ENCODE peak calls at places on chromosomes 3 and 15, in ten cellular contexts. L is T47D; W is brain microvascular endothelial cell; B is activated B cell treated with CpG ODN at 0.5 μM for 24 hours; M is mammary epithelial cell; R is heart right ventricle; N is Kasumi-1; O is neural progenitor cell; E is CD4-positive, alpha-beta T cell; A is hippocampal formation. I is an unnamed sample.

GRCh38 chr3:171429635-171430034 is 30.6 kb downstream of the TNIK start:
- DNase-seq in L (no peak), W (no peak), B (no peak), M (no peak), R (no peak), N (no peak), O (no peak), E (no peak), A (no peak), I (no peak)

GRCh38 chr3:15527031-15527459 is 5.5 kb upstream of the COLQ start:
- DNase-seq in L (no peak), W (no peak), B (no peak), M (no peak), R (no peak), N (no peak), O (peak), E (no peak), A (no peak), I (no peak)

GRCh38 chr3:196377321-196377720 is 39.1 kb upstream of the TM4SF19 start:
- DNase-seq in L (no peak), W (no peak), B (no peak), M (no peak), R (no peak), N (no peak), O (no peak), E (no peak), A (no peak), I (no peak)

GRCh38 chr15:43513550-43513949 is 3.9 kb upstream of the MAP1A start:
- DNase-seq in L (no peak), W (no peak), B (no peak), M (no peak), R (no peak), N (no peak), O (no peak), E (no peak), A (no peak), I (no peak)

GRCh38 chr3:66393486-66394260 is 107.1 kb downstream of the LRIG1 start:
- DNase-seq in L (no peak), W (peak), B (no peak), M (no peak), R (no peak), N (no peak), O (no peak), E (peak), A (no peak), I (peak)

GRCh38 chr3:188349276-188349962 is 195.5 kb downstream of the LPP start:
- DNase-seq in L (peak), W (no peak), B (no peak), M (peak), R (peak), N (no peak), O (peak), E (no peak), A (no peak), I (no peak)

GRCh38 chr3:185089343-185089742 is 63.5 kb downstream of the C3orf70 start:
- DNase-seq in L (no peak), W (no peak), B (no peak), M (no peak), R (no peak), N (no peak), O (no peak), E (no peak), A (no peak), I (no peak)

GRCh38 chr3:172140499-172141391 is 101.4 kb downstream of the FNDC3B start:
- DNase-seq in L (peak), W (peak), B (no peak), M (peak), R (peak), N (no peak), O (no peak), E (no peak), A (no peak), I (no peak)

GRCh38 chr3:44326035-44326434 is 12.5 kb upstream of the TCAIM start:
- DNase-seq in L (no peak), W (no peak), B (no peak), M (no peak), R (no peak), N (peak), O (no peak), E (no peak), A (no peak), I (no peak)

GRCh38 chr15:42724276-42724675 is 12.7 kb downstream of the CDAN1 start:
- DNase-seq in L (no peak), W (no peak), B (no peak), M (no peak), R (no peak), N (no peak), O (no peak), E (no peak), A (no peak), I (no peak)

GRCh38 chr3:128266453-128266852 is 113.2 kb downstream of the EEFSEC start:
- DNase-seq in L (no peak), W (no peak), B (no peak), M (no peak), R (no peak), N (no peak), O (no peak), E (no peak), A (no peak), I (no peak)

GRCh38 chr15:64337761-64338160 is 18.2 kb downstream of the CSNK1G1 start:
- DNase-seq in L (no peak), W (no peak), B (no peak), M (no peak), R (no peak), N (no peak), O (no peak), E (no peak), A (no peak), I (no peak)

GRCh38 chr3:155443821-155444220 is 150.3 kb upstream of the STRIT1 start:
- DNase-seq in L (no peak), W (no peak), B (no peak), M (no peak), R (no peak), N (no peak), O (no peak), E (no peak), A (no peak), I (no peak)

GRCh38 chr3:51391566-51392300 is 648 bp downstream of the RBM15B start:
- DNase-seq in L (peak), W (peak), B (no peak), M (peak), R (no peak), N (no peak), O (peak), E (peak), A (no peak), I (no peak)

GRCh38 chr15:39672666-39673065 is 91.8 kb downstream of the THBS1 start:
- DNase-seq in L (no peak), W (no peak), B (no peak), M (no peak), R (no peak), N (no peak), O (no peak), E (no peak), A (no peak), I (no peak)

GRCh38 chr3:49673715-49674490 is at the start of gene APEH:
- DNase-seq in L (peak), W (peak), B (peak), M (peak), R (peak), N (no peak), O (peak), E (peak), A (no peak), I (peak)

GRCh38 chr3:48625600-48625999 is 4.0 kb upstream of the TMEM89 start:
- DNase-seq in L (no peak), W (no peak), B (no peak), M (no peak), R (no peak), N (no peak), O (no peak), E (no peak), A (no peak), I (no peak)

GRCh38 chr3:169871129-169871886 is 1.6 kb upstream of the LRRC31 start:
- DNase-seq in L (peak), W (no peak), B (no peak), M (peak), R (no peak), N (no peak), O (no peak), E (no peak), A (no peak), I (no peak)

GRCh38 chr3:161069441-161070251 is 35.5 kb downstream of the B3GALNT1 start:
- DNase-seq in L (peak), W (peak), B (no peak), M (peak), R (no peak), N (peak), O (no peak), E (no peak), A (no peak), I (peak)

GRCh38 chr15:70835415-70835814 is 18.5 kb downstream of the LARP6 start:
- DNase-seq in L (no peak), W (no peak), B (no peak), M (no peak), R (peak), N (no peak), O (no peak), E (no peak), A (peak), I (peak)

GRCh38 chr3:172448661-172449467 is 608 bp upstream of the GHSR start:
- DNase-seq in L (no peak), W (no peak), B (no peak), M (no peak), R (no peak), N (no peak), O (peak), E (no peak), A (no peak), I (no peak)

GRCh38 chr3:149330609-149331008 is 2.8 kb downstream of the TM4SF18 start:
- DNase-seq in L (no peak), W (no peak), B (no peak), M (peak), R (no peak), N (no peak), O (no peak), E (no peak), A (no peak), I (no peak)

GRCh38 chr3:52128118-52128683 is 26.0 kb downstream of the POC1A start:
- DNase-seq in L (peak), W (peak), B (no peak), M (peak), R (no peak), N (peak), O (no peak), E (no peak), A (no peak), I (no peak)

GRCh38 chr3:73502609-73503560 is 121.9 kb downstream of the PDZRN3 start:
- DNase-seq in L (peak), W (peak), B (peak), M (peak), R (peak), N (peak), O (peak), E (peak), A (peak), I (no peak)

GRCh38 chr3:83941990-83942710 is 1016.6 kb upstream of the CADM2 start:
- DNase-seq in L (peak), W (no peak), B (no peak), M (no peak), R (no peak), N (no peak), O (no peak), E (no peak), A (no peak), I (no peak)

GRCh38 chr3:131596884-131597283 is 94.1 kb upstream of the MRPL3 start:
- DNase-seq in L (no peak), W (no peak), B (no peak), M (peak), R (no peak), N (no peak), O (no peak), E (no peak), A (no peak), I (no peak)

GRCh38 chr3:69893274-69893673 is 106.3 kb upstream of the SAMMSON start:
- DNase-seq in L (no peak), W (no peak), B (no peak), M (no peak), R (no peak), N (no peak), O (no peak), E (no peak), A (no peak), I (no peak)

GRCh38 chr15:63764124-63764827 is 69.5 kb downstream of the HERC1 start:
- DNase-seq in L (no peak), W (no peak), B (no peak), M (no peak), R (no peak), N (no peak), O (no peak), E (no peak), A (no peak), I (no peak)

GRCh38 chr3:36763111-36763849 is 1.1 kb downstream of the DCLK3 start:
- DNase-seq in L (no peak), W (no peak), B (no peak), M (no peak), R (no peak), N (no peak), O (no peak), E (no peak), A (no peak), I (no peak)

GRCh38 chr15:101541501-101542292 is 52.2 kb upstream of the PCSK6 start:
- DNase-seq in L (no peak), W (no peak), B (no peak), M (no peak), R (no peak), N (no peak), O (no peak), E (no peak), A (no peak), I (no peak)

GRCh38 chr3:190830031-190830430 is 32.5 kb downstream of the GMNC start:
- DNase-seq in L (no peak), W (no peak), B (no peak), M (no peak), R (no peak), N (no peak), O (no peak), E (no peak), A (no peak), I (no peak)

GRCh38 chr3:178308696-178309278 is 227.4 kb upstream of the KCNMB2 start:
- DNase-seq in L (peak), W (no peak), B (no peak), M (no peak), R (no peak), N (no peak), O (no peak), E (no peak), A (no peak), I (no peak)

GRCh38 chr3:11757441-11757875 is 89.2 kb downstream of the TAMM41 start:
- DNase-seq in L (no peak), W (peak), B (no peak), M (peak), R (no peak), N (no peak), O (no peak), E (no peak), A (no peak), I (no peak)

GRCh38 chr3:113912551-113913246 is 35.1 kb upstream of the ZDHHC23 start:
- DNase-seq in L (peak), W (peak), B (no peak), M (peak), R (no peak), N (peak), O (peak), E (peak), A (no peak), I (no peak)

GRCh38 chr3:77815467-77815866 is 775.6 kb downstream of the ROBO2 start:
- DNase-seq in L (peak), W (no peak), B (no peak), M (no peak), R (no peak), N (peak), O (peak), E (no peak), A (no peak), I (no peak)

GRCh38 chr15:73866881-73867410 is 6.4 kb upstream of the TBC1D21 start:
- DNase-seq in L (no peak), W (no peak), B (no peak), M (no peak), R (no peak), N (no peak), O (peak), E (no peak), A (no peak), I (peak)